ENCODE peak calls at places on chromosomes 13 and 19, in eight cellular contexts. A is RWPE2, J is A549, S is mucosa of descending colon, C is endothelial cell of umbilical vein, G is tibial artery, K is lower leg skin, H is mammary epithelial cell. W is an unnamed sample.

GRCh38 chr19:33679696-33680095 is 57.9 kb downstream of the CHST8 start:
- DNase-seq in K (no peak), A (no peak), J (no peak), G (no peak), H (no peak), S (no peak), C (no peak), W (no peak)

GRCh38 chr13:40261361-40261760 is 405.1 kb downstream of the FOXO1 start:
- DNase-seq in H (no peak), K (no peak), J (no peak), G (no peak), A (no peak), C (no peak), S (no peak), W (no peak)

GRCh38 chr13:28415994-28416411 is 78.9 kb downstream of the FLT1 start:
- DNase-seq in A (no peak), H (no peak), G (no peak), S (no peak), C (no peak), J (no peak), K (no peak), W (peak)

GRCh38 chr13:113153810-113154748 is 4.4 kb upstream of the PROZ start:
- DNase-seq in C (peak), A (no peak), G (peak), J (peak), S (peak), H (peak), K (peak), W (peak)

GRCh38 chr13:113655358-113656014 is 2.5 kb downstream of the ATP4B start:
- DNase-seq in G (no peak), K (no peak), H (no peak), S (no peak), C (no peak), J (no peak), A (no peak), W (no peak)

GRCh38 chr13:97235549-97236206 is 13.5 kb downstream of the MBNL2 start:
- DNase-seq in S (peak), A (no peak), J (no peak), K (no peak), C (peak), G (no peak), H (no peak), W (no peak)

GRCh38 chr19:18274776-18275356 is 614 bp upstream of the IQCN start:
- DNase-seq in H (peak), K (peak), J (peak), S (peak), C (peak), A (no peak), G (peak), W (peak)

GRCh38 chr19:16066611-16067104 is 9.6 kb upstream of the TPM4 start:
- DNase-seq in S (peak), C (peak), A (no peak), H (peak), G (no peak), J (peak), K (no peak), W (peak)

GRCh38 chr19:45362291-45362690 is 8.1 kb downstream of the ERCC2 start:
- DNase-seq in H (no peak), G (no peak), S (no peak), A (no peak), J (no peak), C (no peak), K (no peak), W (no peak)

GRCh38 chr13:33263976-33264619 is 21.5 kb downstream of the STARD13 start:
- DNase-seq in A (no peak), H (no peak), K (no peak), J (no peak), C (no peak), G (no peak), S (no peak), W (no peak)

GRCh38 chr19:29879655-29879974 is 62.4 kb upstream of the URI1 start:
- DNase-seq in H (no peak), K (no peak), J (no peak), G (no peak), S (no peak), A (no peak), C (no peak), W (no peak)

GRCh38 chr19:34556500-34556899 is 74.9 kb downstream of the WTIP start:
- DNase-seq in J (peak), A (no peak), C (peak), G (no peak), H (peak), K (no peak), S (no peak), W (no peak)

GRCh38 chr13:100573121-100573520 is 15.5 kb downstream of the GGACT start:
- DNase-seq in S (peak), K (peak), G (peak), C (peak), J (peak), A (no peak), H (peak), W (peak)

GRCh38 chr13:112835344-112835743 is 133.7 kb upstream of the MCF2L start:
- DNase-seq in H (no peak), C (no peak), A (no peak), S (no peak), K (no peak), J (no peak), G (no peak), W (no peak)

GRCh38 chr13:93776936-93777335 is 550.3 kb downstream of the GPC6 start:
- DNase-seq in C (no peak), S (no peak), G (no peak), K (no peak), J (no peak), A (no peak), H (no peak), W (peak)

GRCh38 chr19:40612831-40613668 is 11.9 kb downstream of the LTBP4 start:
- DNase-seq in K (no peak), A (peak), H (no peak), J (peak), G (no peak), S (peak), C (no peak), W (peak)

GRCh38 chr19:15177269-15178116 is 23.3 kb downstream of the NOTCH3 start:
- DNase-seq in J (peak), S (peak), G (peak), K (peak), H (peak), C (peak), A (peak), W (peak)

GRCh38 chr13:32988588-32989256 is 27.5 kb upstream of the KL start:
- DNase-seq in G (no peak), C (no peak), H (no peak), J (no peak), K (no peak), A (no peak), S (no peak), W (no peak)

GRCh38 chr13:47112900-47113299 is 216.0 kb upstream of the HTR2A start:
- DNase-seq in C (no peak), K (no peak), J (no peak), H (no peak), A (no peak), S (no peak), G (no peak), W (no peak)
- H3K4me3 ChIP-seq in C (no peak), K (no peak), J (no peak), H (no peak), A (no peak), S (no peak), G (no peak), W (no peak)

DNA sequence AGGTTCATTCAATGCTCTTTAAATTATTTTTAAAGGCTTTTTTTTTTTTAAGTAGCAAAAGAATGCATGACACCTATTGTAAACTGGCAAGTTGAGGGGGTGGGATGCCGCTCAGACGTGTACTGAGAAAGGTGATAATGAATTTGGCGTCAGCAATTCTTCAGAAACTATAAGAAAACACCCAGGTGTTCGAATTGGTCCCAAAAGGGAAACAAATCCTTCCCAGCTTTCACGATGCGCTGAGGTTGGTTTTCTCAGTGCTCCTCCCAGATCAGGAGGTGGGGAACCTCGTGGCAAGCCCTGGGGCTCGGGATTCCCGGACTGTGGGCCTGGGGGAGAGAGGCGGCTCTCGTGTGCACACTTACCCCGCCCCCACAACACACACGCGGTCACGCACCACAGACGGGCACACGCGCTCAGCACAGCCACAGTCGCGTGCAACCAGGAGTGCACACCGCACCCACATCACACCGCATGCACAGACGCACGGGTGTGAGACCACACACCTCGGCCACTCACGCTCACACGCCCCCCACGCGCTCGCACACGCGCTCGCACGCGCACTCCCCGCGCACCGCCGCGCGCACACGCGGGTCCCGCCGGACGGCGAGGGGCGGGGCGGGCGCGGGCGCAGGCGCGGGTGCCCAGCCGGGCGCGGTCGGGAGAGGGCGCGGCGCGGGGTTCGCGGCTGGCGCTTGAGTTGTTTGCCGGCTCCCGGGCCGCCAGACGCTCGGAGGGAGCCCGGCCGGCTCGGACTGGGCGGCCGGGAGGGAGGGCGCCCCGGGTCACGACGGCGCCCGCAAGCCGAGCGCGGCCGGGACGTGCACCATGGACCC is at the start of gene FAM124A:
- DNase-seq in H (no peak), J (peak), K (no peak), S (peak), C (peak), G (no peak), A (no peak), W (peak)
- TF ChIP-seq CTCF in H (peak), J (peak), K (no peak), S (peak), C (no peak), G (peak), A (peak), W (no peak)

GRCh38 chr19:7348587-7349230 is at the start of gene ARHGEF18:
- DNase-seq in G (peak), C (no peak), S (no peak), K (no peak), J (no peak), H (no peak), A (no peak), W (no peak)
- H3K4me3 ChIP-seq in G (no peak), C (no peak), S (no peak), K (no peak), J (no peak), H (no peak), A (no peak), W (no peak)

GRCh38 chr19:5534787-5535586 is 32.8 kb downstream of the TINCR start:
- DNase-seq in J (peak), K (no peak), G (no peak), A (no peak), S (no peak), H (no peak), C (no peak), W (peak)
- TF ChIP-seq CTCF in J (peak), K (no peak), G (no peak), A (peak), S (no peak), H (peak), C (peak), W (peak)

GRCh38 chr13:20714161-20714560 is 10.7 kb downstream of the IL17D start:
- DNase-seq in S (no peak), K (no peak), C (no peak), H (no peak), J (no peak), A (no peak), G (no peak), W (no peak)

GRCh38 chr13:20711301-20712044 is 8.0 kb downstream of the IL17D start:
- DNase-seq in G (no peak), S (no peak), K (no peak), C (no peak), J (peak), A (no peak), H (no peak), W (no peak)

GRCh38 chr13:20714563-20715339 is 11.3 kb downstream of the IL17D start:
- DNase-seq in C (peak), K (peak), J (no peak), G (peak), A (no peak), H (no peak), S (no peak), W (no peak)

GRCh38 chr13:20713751-20714150 is 10.3 kb downstream of the IL17D start:
- DNase-seq in J (no peak), K (no peak), A (no peak), H (no peak), C (peak), G (no peak), S (no peak), W (no peak)

GRCh38 chr13:20713014-20713376 is 9.5 kb downstream of the IL17D start:
- DNase-seq in C (peak), K (no peak), S (no peak), A (no peak), G (no peak), J (no peak), H (no peak), W (no peak)
- H3K4me3 ChIP-seq in C (no peak), K (no peak), S (no peak), A (no peak), G (peak), J (peak), H (no peak), W (no peak)

GRCh38 chr13:76820759-76821158 is 65.4 kb downstream of the KCTD12 start:
- DNase-seq in G (peak), H (no peak), K (peak), S (no peak), A (no peak), C (no peak), J (no peak), W (no peak)
- TF ChIP-seq CTCF in G (no peak), H (peak), K (no peak), S (no peak), A (no peak), C (no peak), J (no peak), W (peak)

GRCh38 chr19:4539169-4539696 is 603 bp downstream of the LRG1 start:
- DNase-seq in S (no peak), G (no peak), J (no peak), C (no peak), K (no peak), A (no peak), H (no peak), W (no peak)
- H3K4me3 ChIP-seq in S (no peak), G (no peak), J (no peak), C (no peak), K (no peak), A (no peak), H (no peak), W (no peak)

DNA sequence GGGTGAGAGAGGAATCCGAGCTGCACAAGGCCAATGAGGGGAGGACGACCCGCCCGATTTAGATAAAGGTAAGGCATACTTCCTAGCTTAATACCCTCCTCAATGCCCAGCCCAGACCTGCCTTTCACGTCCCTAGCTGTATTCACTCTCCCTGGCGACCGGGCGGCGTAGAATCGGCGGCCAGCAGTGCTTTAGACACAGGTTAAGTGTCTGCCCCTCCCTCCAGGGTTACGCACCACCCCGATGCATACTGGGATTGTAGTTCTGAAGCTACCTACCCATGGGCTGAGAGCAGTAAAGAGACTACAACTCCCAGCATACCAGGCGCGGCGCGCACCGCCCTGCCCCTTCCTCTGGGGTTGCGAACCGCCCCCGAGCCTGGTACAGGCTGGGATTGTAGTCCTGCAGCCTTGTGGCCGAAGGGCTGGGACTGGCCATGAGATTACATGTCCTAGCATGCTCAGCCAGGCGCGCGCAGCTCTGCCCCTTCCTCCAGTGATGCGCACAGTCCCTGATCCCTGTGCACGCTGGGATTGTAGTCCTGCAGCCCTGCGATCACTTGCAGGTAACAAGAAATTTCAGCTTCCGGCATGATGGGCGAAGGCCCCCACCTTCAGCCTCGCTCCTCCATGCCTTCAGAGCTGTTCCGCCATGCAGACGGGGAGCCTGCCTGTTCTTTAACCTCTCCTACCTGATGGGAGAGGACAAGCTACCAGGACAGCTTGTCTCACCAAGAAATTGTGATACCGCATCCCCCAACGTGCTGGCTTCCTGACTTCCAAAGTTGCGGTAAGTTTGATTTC is 43.5 kb upstream of the ZNF14 start:
- DNase-seq in J (peak), C (peak), G (peak), H (peak), S (peak), A (peak), K (peak), W (peak)
- TF ChIP-seq CTCF in J (no peak), C (no peak), G (no peak), H (no peak), S (no peak), A (no peak), K (no peak), W (no peak)